ENCODE peak calls at places on chromosomes 5 and 9, in nine cellular contexts. C, J, K, S, A, M, E, O and T are unnamed samples.
A peak's percentile ranks its signal among the peaks of the same experiment; 100 is the strongest.

GRCh38 chr9:108525214-108525613 is 330.6 kb downstream of the ACTL7B start:
- DNase-seq in K (no peak), A (no peak), J (no peak), C (no peak), E (no peak), M (no peak), O (no peak), S (no peak), T (no peak)

GRCh38 chr5:72425995-72426394 is 81.2 kb downstream of the ZNF366 start:
- DNase-seq in S (no peak), A (no peak), E (no peak), M (no peak), J (no peak), K (no peak), C (no peak), O (no peak), T (no peak)

GRCh38 chr5:53917095-53917494 is 356.7 kb downstream of the NDUFS4 start:
- DNase-seq in O (no peak), C (peak; percentile 18), J (no peak), S (no peak), M (no peak), A (no peak), K (no peak), E (no peak), T (peak; percentile 5)

GRCh38 chr9:128061305-128061704 is 5.8 kb downstream of the NAIF1 start:
- DNase-seq in K (no peak), E (no peak), C (no peak), J (no peak), A (no peak), S (no peak), O (no peak), M (peak; percentile 26), T (no peak)

GRCh38 chr9:84671651-84672467 is 2.3 kb downstream of the NTRK2 start:
- DNase-seq in J (no peak), M (no peak), S (no peak), A (no peak), K (no peak), E (no peak), C (no peak), O (no peak), T (no peak)

GRCh38 chr5:6454628-6455053 is 6.0 kb downstream of the UBE2QL1 start:
- DNase-seq in K (peak; percentile 54), M (no peak), S (no peak), E (no peak), A (no peak), O (no peak), J (no peak), C (no peak), T (no peak)

GRCh38 chr5:65808818-65809217 is 86.8 kb downstream of the NLN start:
- DNase-seq in C (peak; percentile 16), M (no peak), E (no peak), O (no peak), K (no peak), S (no peak), J (no peak), A (no peak), T (no peak)

GRCh38 chr9:93354451-93354850 is 97.0 kb upstream of the FAM120A start:
- DNase-seq in S (no peak), A (no peak), O (no peak), M (no peak), J (no peak), E (no peak), K (no peak), C (no peak), T (no peak)

GRCh38 chr5:125639858-125640257 is 783.4 kb upstream of the GRAMD2B start:
- DNase-seq in K (no peak), O (no peak), E (no peak), S (no peak), C (no peak), A (no peak), M (no peak), J (no peak), T (no peak)

GRCh38 chr5:98296426-98296825 is 477.0 kb upstream of the RGMB start:
- DNase-seq in J (no peak), A (no peak), S (no peak), K (no peak), C (no peak), O (no peak), M (no peak), E (no peak), T (no peak)

GRCh38 chr9:88889386-88889785 is 101.9 kb upstream of the S1PR3 start:
- DNase-seq in A (no peak), S (no peak), M (peak; percentile 9), C (no peak), J (no peak), O (no peak), E (no peak), K (no peak), T (no peak)

GRCh38 chr9:4665357-4665756 is 923 bp downstream of the SPATA6L start:
- DNase-seq in C (peak; percentile 37), M (peak; percentile 72), S (no peak), O (no peak), A (no peak), K (no peak), J (no peak), E (no peak), T (no peak)

GRCh38 chr5:169089343-169089742 is 211.6 kb downstream of the SLIT3 start:
- DNase-seq in M (no peak), K (no peak), J (no peak), S (no peak), C (no peak), E (no peak), A (no peak), O (no peak), T (no peak)

GRCh38 chr5:169084775-169085566 is 216.0 kb downstream of the SLIT3 start:
- DNase-seq in E (no peak), K (no peak), C (no peak), M (no peak), J (no peak), A (no peak), O (no peak), S (no peak), T (no peak)

GRCh38 chr5:169088032-169088726 is 212.8 kb downstream of the SLIT3 start:
- DNase-seq in A (no peak), J (no peak), C (no peak), E (no peak), M (no peak), O (no peak), S (no peak), K (no peak), T (no peak)

GRCh38 chr5:169083394-169084018 is 217.4 kb downstream of the SLIT3 start:
- DNase-seq in K (no peak), C (no peak), J (no peak), S (no peak), A (no peak), O (no peak), M (no peak), E (no peak), T (no peak)

DNA sequence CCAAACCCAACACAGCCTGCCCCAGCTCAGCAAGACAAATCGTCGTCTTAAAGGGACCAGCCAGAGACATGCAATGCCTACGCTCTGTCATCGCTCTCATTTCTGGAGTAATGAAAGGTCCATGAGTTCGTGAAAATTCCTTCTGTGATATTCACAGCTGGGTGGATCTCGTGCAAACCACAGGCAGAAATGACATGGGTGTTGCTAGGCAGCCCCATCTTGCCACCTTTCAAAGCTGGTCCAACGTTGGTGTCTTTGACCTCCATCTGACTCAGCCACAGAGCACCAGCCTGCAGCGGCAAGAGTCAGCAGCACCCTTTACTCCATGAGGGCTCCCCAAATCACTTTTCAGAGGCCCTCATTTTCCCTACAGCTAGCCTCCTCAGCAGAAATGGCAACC is 215.3 kb downstream of the SLIT3 start:
- DNase-seq in A (no peak), J (no peak), M (no peak), C (no peak), K (no peak), S (no peak), E (no peak), O (no peak), T (no peak)
- TF ChIP-seq POLR2A in A (no peak), J (no peak), M (no peak), C (no peak), K (no peak), S (no peak), E (no peak), O (no peak), T (no peak)

DNA sequence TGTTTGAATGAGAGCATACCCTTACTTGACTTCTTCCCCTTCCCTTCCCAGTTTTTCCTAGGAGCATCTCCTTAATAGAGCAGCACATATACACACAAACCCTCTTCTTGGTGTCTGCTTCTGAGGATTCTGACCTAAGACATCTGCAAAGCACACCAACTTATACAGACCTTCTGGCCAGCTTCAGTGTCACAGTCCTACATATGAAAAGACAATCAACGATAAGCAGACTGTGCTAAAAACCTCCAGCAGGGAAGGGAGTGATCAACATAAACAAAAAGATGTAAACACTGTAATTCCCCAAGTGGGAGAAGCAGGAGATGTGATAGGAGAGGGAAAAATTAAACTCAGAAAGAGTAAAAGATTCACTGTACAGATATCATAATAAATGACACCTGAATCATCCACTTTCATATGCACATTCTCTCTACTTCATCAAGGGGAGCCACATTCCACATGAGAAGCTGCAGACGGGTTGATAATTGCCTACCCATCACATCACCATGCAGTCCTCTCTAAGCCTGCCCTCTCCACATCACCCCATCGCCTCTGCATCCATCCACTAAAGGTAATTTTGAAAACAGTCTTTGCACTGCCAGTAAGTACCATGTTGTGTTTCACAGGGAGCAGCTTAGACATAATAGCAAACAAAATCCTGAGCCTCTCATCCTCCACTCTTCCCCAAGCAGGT is 13.0 kb downstream of the APBA1 start:
- DNase-seq in J (no peak), M (no peak), A (no peak), S (no peak), K (no peak), O (no peak), E (no peak), C (no peak), T (no peak)
- TF ChIP-seq POLR2A in J (no peak), M (no peak), A (no peak), S (no peak), K (no peak), O (no peak), E (no peak), C (no peak), T (no peak)

GRCh38 chr5:172188033-172188892 is at the start of gene STK10:
- DNase-seq in C (peak; percentile 87), O (peak; percentile 95), M (peak; percentile 91), A (peak; percentile 91), E (peak; percentile 86), J (peak; percentile 91), K (peak; percentile 93), S (peak; percentile 93), T (peak; percentile 94)
- TF ChIP-seq POLR2A in C (peak; percentile 64), O (peak; percentile 74), M (peak; percentile 52), A (no peak), E (no peak), J (peak; percentile 42), K (peak; percentile 74), S (peak; percentile 68), T (peak; percentile 80)

DNA sequence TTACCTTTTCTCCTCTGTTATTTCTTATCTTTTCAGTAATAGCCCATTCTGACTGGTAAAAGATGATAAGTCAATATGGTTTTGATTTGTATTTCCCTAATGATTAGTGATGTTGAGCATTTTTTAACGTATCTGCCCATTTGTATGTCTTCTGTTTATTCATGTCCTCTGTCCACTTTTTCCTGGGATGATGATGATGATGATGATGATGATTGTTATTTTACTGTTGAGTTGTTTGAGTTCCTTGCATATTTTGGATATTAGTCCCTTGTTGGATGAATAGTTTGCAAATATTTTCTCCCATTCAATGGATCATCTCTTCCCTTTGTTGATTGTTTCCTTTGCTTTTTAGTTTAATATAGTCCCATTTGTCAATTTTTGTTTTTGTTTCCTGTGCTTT is 27.0 kb downstream of the UTP15 start:
- DNase-seq in K (no peak), M (no peak), S (no peak), J (no peak), A (no peak), C (peak; percentile 22), E (no peak), O (no peak), T (no peak)
- TF ChIP-seq POLR2A in K (no peak), M (no peak), S (no peak), J (no peak), A (no peak), C (no peak), E (no peak), O (no peak), T (no peak)